ENCODE peak calls at places on chromosome 1, in five cellular contexts. K, F, U, D and I are unnamed samples.

GRCh38 chr1:175941164-175941563 is 197.8 kb upstream of the TNR start:
- DNase-seq in K (no peak), F (no peak), U (no peak), D (no peak), I (no peak)

GRCh38 chr1:75166821-75167220 is 32.6 kb downstream of the LHX8 start:
- DNase-seq in K (no peak), F (no peak), U (no peak), D (no peak), I (no peak)

GRCh38 chr1:177278626-177279390 is 108.0 kb downstream of the BRINP2 start:
- DNase-seq in K (no peak), F (no peak), U (peak), D (no peak), I (peak)

GRCh38 chr1:232145768-232146167 is 484.2 kb downstream of the SIPA1L2 start:
- DNase-seq in K (no peak), F (no peak), U (no peak), D (no peak), I (no peak)

GRCh38 chr1:205913451-205914204 is 29.6 kb downstream of the SLC26A9 start:
- DNase-seq in K (no peak), F (peak), U (no peak), D (no peak), I (no peak)

GRCh38 chr1:186060226-186060625 is 314.8 kb downstream of the TPR start:
- DNase-seq in K (no peak), F (no peak), U (no peak), D (no peak), I (no peak)

GRCh38 chr1:226738421-226738994 is 574 bp downstream of the ITPKB start:
- DNase-seq in K (no peak), F (no peak), U (peak), D (no peak), I (peak)

GRCh38 chr1:37096523-37096922 is 62.2 kb upstream of the GRIK3 start:
- DNase-seq in K (no peak), F (no peak), U (no peak), D (no peak), I (no peak)

GRCh38 chr1:32500387-32501209 is 35.7 kb downstream of the ZBTB8B start:
- DNase-seq in K (no peak), F (no peak), U (peak), D (peak), I (peak)